ENCODE peak calls at places on chromosomes 1 and 21, in six cellular contexts. M, F, X, L, Y and Z are unnamed samples.

GRCh38 chr1:169148472-169149252 is 42.2 kb downstream of the ATP1B1 start:
- DNase-seq in Y (no peak), L (no peak), M (no peak), F (no peak), X (no peak), Z (no peak)

GRCh38 chr21:28632718-28633408 is 359.8 kb downstream of the LTN1 start:
- DNase-seq in X (no peak), Y (no peak), L (no peak), F (no peak), M (peak; percentile 67), Z (no peak)

GRCh38 chr1:116538527-116538926 is 32.3 kb downstream of the CD58 start:
- DNase-seq in F (no peak), Y (no peak), X (no peak), L (no peak), M (peak; percentile 90), Z (no peak)

GRCh38 chr1:229596961-229597699 is 28.8 kb downstream of the TAF5L start:
- DNase-seq in F (no peak), M (peak; percentile 72), X (no peak), Y (no peak), L (no peak), Z (no peak)

GRCh38 chr1:201505505-201505893 is 1.4 kb downstream of the CSRP1 start:
- DNase-seq in X (no peak), F (no peak), Y (no peak), M (peak; percentile 86), L (no peak), Z (no peak)

GRCh38 chr1:37476460-37477197 is 2.2 kb downstream of the ZC3H12A start:
- DNase-seq in M (peak; percentile 96), L (no peak), Y (no peak), F (no peak), X (peak; percentile 31), Z (no peak)

GRCh38 chr1:40837601-40838000 is 24.6 kb downstream of the CITED4 start:
- DNase-seq in X (no peak), L (no peak), Y (no peak), F (no peak), M (no peak), Z (no peak)

GRCh38 chr1:7026188-7026587 is 240.9 kb downstream of the CAMTA1 start:
- DNase-seq in X (no peak), F (no peak), M (peak; percentile 55), Y (no peak), L (no peak), Z (no peak)

GRCh38 chr1:71053146-71053545 is 5.5 kb upstream of the PTGER3 start:
- DNase-seq in L (no peak), F (no peak), M (peak; percentile 40), X (no peak), Y (no peak), Z (no peak)

GRCh38 chr1:156821801-156822200 is 5.2 kb upstream of the SH2D2A start:
- DNase-seq in F (no peak), L (no peak), Y (no peak), X (no peak), M (peak; percentile 51), Z (no peak)